ENCODE peak calls at places on chromosomes 2 and 18, in six cellular contexts. W, I, L, Y, X and Q are unnamed samples.

GRCh38 chr2:56102866-56103265 is 80.9 kb upstream of the CCDC85A start:
- DNase-seq in W (no peak), I (no peak), L (no peak), Y (no peak), X (no peak), Q (no peak)

GRCh38 chr18:50663626-50664441 is 103.9 kb downstream of the MAPK4 start:
- DNase-seq in W (no peak), I (no peak), L (no peak), Y (no peak), X (no peak), Q (no peak)

GRCh38 chr2:217418544-217418943 is 558.7 kb upstream of the TNP1 start:
- DNase-seq in W (no peak), I (no peak), L (no peak), Y (no peak), X (no peak), Q (no peak)

GRCh38 chr2:144629937-144630336 is 110.0 kb upstream of the ZEB2 start:
- DNase-seq in W (no peak), I (no peak), L (no peak), Y (no peak), X (no peak), Q (peak; percentile 30)

GRCh38 chr2:149739171-149739879 is 151.8 kb upstream of the MMADHC start:
- DNase-seq in W (no peak), I (no peak), L (no peak), Y (no peak), X (no peak), Q (no peak)

GRCh38 chr2:230871361-230872150 is 6.8 kb downstream of the ITM2C start:
- DNase-seq in W (no peak), I (no peak), L (no peak), Y (no peak), X (peak; percentile 76), Q (no peak)

GRCh38 chr2:17662723-17663122 is 90.9 kb downstream of the SMC6 start:
- DNase-seq in W (no peak), I (no peak), L (no peak), Y (no peak), X (no peak), Q (no peak)

GRCh38 chr2:175684466-175684865 is 317.6 kb downstream of the LNPK start:
- DNase-seq in W (no peak), I (no peak), L (no peak), Y (no peak), X (no peak), Q (no peak)

GRCh38 chr2:119756837-119757236 is 2.9 kb upstream of the PTPN4 start:
- DNase-seq in W (no peak), I (no peak), L (no peak), Y (no peak), X (peak; percentile 75), Q (peak; percentile 93)

GRCh38 chr2:24049485-24050021 is at the start of gene FKBP1B:
- DNase-seq in W (no peak), I (peak; percentile 63), L (no peak), Y (peak; percentile 34), X (peak; percentile 85), Q (peak; percentile 80)

GRCh38 chr2:190572251-190572650 is 37.7 kb upstream of the NEMP2 start:
- DNase-seq in W (no peak), I (no peak), L (no peak), Y (no peak), X (no peak), Q (no peak)

GRCh38 chr2:61470122-61470951 is 550 bp downstream of the USP34 start:
- DNase-seq in W (peak; percentile 18), I (peak; percentile 87), L (no peak), Y (peak; percentile 78), X (peak; percentile 96), Q (peak; percentile 89)

GRCh38 chr18:4351005-4351404 is 104.1 kb downstream of the DLGAP1 start:
- DNase-seq in W (no peak), I (no peak), L (no peak), Y (no peak), X (no peak), Q (no peak)

GRCh38 chr2:1940660-1941059 is 196.3 kb upstream of the PXDN start:
- DNase-seq in W (no peak), I (no peak), L (no peak), Y (no peak), X (peak; percentile 87), Q (no peak)

GRCh38 chr2:209236369-209236768 is 187.5 kb upstream of the MAP2 start:
- DNase-seq in W (no peak), I (peak; percentile 9), L (no peak), Y (no peak), X (no peak), Q (no peak)

GRCh38 chr2:47237375-47238357 is 82.6 kb upstream of the STPG4 start:
- DNase-seq in W (no peak), I (no peak), L (no peak), Y (no peak), X (peak; percentile 89), Q (no peak)

GRCh38 chr2:25112113-25112512 is 56.3 kb downstream of the POMC start:
- DNase-seq in W (no peak), I (no peak), L (no peak), Y (no peak), X (peak; percentile 10), Q (no peak)

GRCh38 chr2:177265386-177265690 is 811 bp upstream of the NFE2L2 start:
- DNase-seq in W (no peak), I (no peak), L (no peak), Y (peak; percentile 20), X (no peak), Q (peak; percentile 77)

GRCh38 chr2:191846787-191847620 is at the start of gene CAVIN2:
- DNase-seq in W (no peak), I (no peak), L (no peak), Y (no peak), X (peak; percentile 71), Q (peak; percentile 77)

GRCh38 chr2:46445561-46445960 is 33.8 kb upstream of the TMEM247 start:
- DNase-seq in W (no peak), I (no peak), L (no peak), Y (no peak), X (no peak), Q (no peak)

GRCh38 chr2:4424153-4424552 is 720.8 kb downstream of the DCDC2C start:
- DNase-seq in W (no peak), I (no peak), L (no peak), Y (no peak), X (no peak), Q (no peak)

GRCh38 chr2:118128826-118129225 is 40.6 kb downstream of the INSIG2 start:
- DNase-seq in W (no peak), I (no peak), L (no peak), Y (no peak), X (no peak), Q (no peak)

GRCh38 chr2:17547737-17548136 is 7.2 kb downstream of the VSNL1 start:
- DNase-seq in W (no peak), I (no peak), L (no peak), Y (no peak), X (no peak), Q (no peak)

GRCh38 chr2:36732701-36733036 is 36.2 kb downstream of the VIT start:
- DNase-seq in W (no peak), I (no peak), L (no peak), Y (no peak), X (no peak), Q (no peak)

GRCh38 chr2:25664531-25665307 is 8.7 kb downstream of the DTNB start:
- DNase-seq in W (peak; percentile 10), I (peak; percentile 60), L (no peak), Y (no peak), X (no peak), Q (peak; percentile 78)

GRCh38 chr2:118755362-118755761 is 92.1 kb downstream of the EN1 start:
- DNase-seq in W (no peak), I (no peak), L (no peak), Y (no peak), X (no peak), Q (no peak)

GRCh38 chr2:239532859-239533258 is 132.0 kb upstream of the HDAC4 start:
- DNase-seq in W (no peak), I (no peak), L (peak; percentile 39), Y (no peak), X (no peak), Q (no peak)

GRCh38 chr2:183035954-183036669 is 2.1 kb downstream of the NCKAP1 start:
- DNase-seq in W (no peak), I (no peak), L (no peak), Y (no peak), X (no peak), Q (no peak)

GRCh38 chr2:199977984-199978415 is 22.6 kb downstream of the MAIP1 start:
- DNase-seq in W (no peak), I (no peak), L (no peak), Y (no peak), X (no peak), Q (peak; percentile 96)

GRCh38 chr2:53508667-53509066 is 258.9 kb upstream of the CHAC2 start:
- DNase-seq in W (no peak), I (no peak), L (no peak), Y (no peak), X (no peak), Q (no peak)

GRCh38 chr2:118969025-118969733 is 27.2 kb downstream of the MARCO start:
- DNase-seq in W (no peak), I (no peak), L (no peak), Y (no peak), X (no peak), Q (no peak)

GRCh38 chr2:73983322-73984202 is 1.1 kb upstream of the TET3 start:
- DNase-seq in W (peak; percentile 79), I (no peak), L (peak; percentile 70), Y (no peak), X (peak; percentile 97), Q (no peak)

GRCh38 chr2:46695283-46695682 is 215.9 kb downstream of the TMEM247 start:
- DNase-seq in W (no peak), I (no peak), L (no peak), Y (no peak), X (no peak), Q (peak; percentile 60)

GRCh38 chr2:45127321-45127720 is 118.1 kb upstream of the SIX2 start:
- DNase-seq in W (no peak), I (no peak), L (no peak), Y (no peak), X (no peak), Q (no peak)

GRCh38 chr2:162477011-162477410 is 133.1 kb downstream of the GCA start:
- DNase-seq in W (no peak), I (no peak), L (no peak), Y (no peak), X (no peak), Q (no peak)

GRCh38 chr2:123495241-123495640 is 529.8 kb upstream of the CNTNAP5 start:
- DNase-seq in W (no peak), I (no peak), L (no peak), Y (no peak), X (no peak), Q (no peak)

GRCh38 chr2:129923265-129924141 is 56.0 kb upstream of the RAB6C start:
- DNase-seq in W (peak; percentile 54), I (peak; percentile 59), L (peak; percentile 73), Y (no peak), X (no peak), Q (peak; percentile 24)